ENCODE peak calls at places on chromosomes 13 and 19, in five cellular contexts. C is lower leg skin, W is NB4, V is testis, S is tibial nerve. F is an unnamed sample.

GRCh38 chr13:36051082-36051481 is 80.1 kb downstream of the DCLK1 start:
- DNase-seq in C (peak; percentile 26), W (peak; percentile 54), V (no peak), S (no peak), F (no peak)

GRCh38 chr19:55956431-55956830 is 8.8 kb downstream of the NLRP8 start:
- DNase-seq in C (no peak), W (no peak), V (no peak), S (no peak), F (no peak)

GRCh38 chr19:46748325-46749109 is 2.3 kb upstream of the STRN4 start:
- DNase-seq in C (no peak), W (peak; percentile 95), V (peak; percentile 88), S (peak; percentile 87), F (no peak)

GRCh38 chr19:18839465-18840287 is 7.9 kb downstream of the UPF1 start:
- DNase-seq in C (no peak), W (no peak), V (peak; percentile 64), S (no peak), F (no peak)

GRCh38 chr13:28704282-28704681 is 14.5 kb downstream of the SLC46A3 start:
- DNase-seq in C (no peak), W (no peak), V (no peak), S (no peak), F (no peak)

GRCh38 chr19:45577111-45577905 is 7.3 kb downstream of the OPA3 start:
- DNase-seq in C (no peak), W (no peak), V (peak; percentile 57), S (no peak), F (peak; percentile 49)

GRCh38 chr19:10621966-10622365 is 3.4 kb upstream of the SLC44A2 start:
- DNase-seq in C (no peak), W (no peak), V (no peak), S (no peak), F (no peak)

GRCh38 chr13:31172535-31172934 is 10.8 kb upstream of the HSPH1 start:
- DNase-seq in C (no peak), W (no peak), V (no peak), S (no peak), F (no peak)

GRCh38 chr13:31045621-31046081 is 113.2 kb downstream of the TEX26 start:
- DNase-seq in C (peak; percentile 67), W (peak; percentile 90), V (peak; percentile 18), S (no peak), F (no peak)

GRCh38 chr19:33740811-33741396 is 55.8 kb upstream of the KCTD15 start:
- DNase-seq in C (no peak), W (peak; percentile 38), V (peak; percentile 52), S (no peak), F (peak; percentile 25)

GRCh38 chr19:43820098-43820860 is 6.8 kb upstream of the ZNF283 start:
- DNase-seq in C (no peak), W (no peak), V (peak; percentile 74), S (no peak), F (peak; percentile 54)

GRCh38 chr19:57056972-57057371 is 62.8 kb upstream of the USP29 start:
- DNase-seq in C (no peak), W (no peak), V (peak; percentile 50), S (no peak), F (peak; percentile 6)

GRCh38 chr13:99721606-99722384 is 220.5 kb downstream of the TM9SF2 start:
- DNase-seq in C (no peak), W (peak; percentile 59), V (no peak), S (no peak), F (no peak)

GRCh38 chr19:33350538-33351309 is 22.8 kb upstream of the CEBPG start:
- DNase-seq in C (peak; percentile 85), W (no peak), V (no peak), S (no peak), F (no peak)

GRCh38 chr19:16160943-16161560 is 12.3 kb downstream of the CIB3 start:
- DNase-seq in C (no peak), W (peak; percentile 78), V (no peak), S (no peak), F (no peak)

GRCh38 chr13:31008400-31009115 is 76.1 kb downstream of the TEX26 start:
- DNase-seq in C (no peak), W (peak; percentile 10), V (no peak), S (no peak), F (no peak)

GRCh38 chr13:84430015-84430414 is 547.7 kb upstream of the SLITRK1 start:
- DNase-seq in C (no peak), W (no peak), V (no peak), S (no peak), F (no peak)

GRCh38 chr19:54481326-54481930 is 8.3 kb upstream of the CDC42EP5 start:
- DNase-seq in C (no peak), W (peak; percentile 53), V (peak; percentile 40), S (no peak), F (no peak)

GRCh38 chr19:58033741-58034475 is at the start of gene ZSCAN1:
- DNase-seq in C (peak; percentile 46), W (no peak), V (peak; percentile 97), S (peak; percentile 38), F (peak; percentile 95)

GRCh38 chr13:113562866-113563265 is 21.7 kb upstream of the TFDP1 start:
- DNase-seq in C (no peak), W (no peak), V (no peak), S (no peak), F (no peak)

GRCh38 chr19:3336680-3337523 is 29.5 kb upstream of the NFIC start:
- DNase-seq in C (peak; percentile 77), W (no peak), V (peak; percentile 95), S (peak; percentile 72), F (peak; percentile 88)
- TF ChIP-seq POLR2A in C (no peak), W (no peak), V (no peak), S (no peak), F (no peak)

DNA sequence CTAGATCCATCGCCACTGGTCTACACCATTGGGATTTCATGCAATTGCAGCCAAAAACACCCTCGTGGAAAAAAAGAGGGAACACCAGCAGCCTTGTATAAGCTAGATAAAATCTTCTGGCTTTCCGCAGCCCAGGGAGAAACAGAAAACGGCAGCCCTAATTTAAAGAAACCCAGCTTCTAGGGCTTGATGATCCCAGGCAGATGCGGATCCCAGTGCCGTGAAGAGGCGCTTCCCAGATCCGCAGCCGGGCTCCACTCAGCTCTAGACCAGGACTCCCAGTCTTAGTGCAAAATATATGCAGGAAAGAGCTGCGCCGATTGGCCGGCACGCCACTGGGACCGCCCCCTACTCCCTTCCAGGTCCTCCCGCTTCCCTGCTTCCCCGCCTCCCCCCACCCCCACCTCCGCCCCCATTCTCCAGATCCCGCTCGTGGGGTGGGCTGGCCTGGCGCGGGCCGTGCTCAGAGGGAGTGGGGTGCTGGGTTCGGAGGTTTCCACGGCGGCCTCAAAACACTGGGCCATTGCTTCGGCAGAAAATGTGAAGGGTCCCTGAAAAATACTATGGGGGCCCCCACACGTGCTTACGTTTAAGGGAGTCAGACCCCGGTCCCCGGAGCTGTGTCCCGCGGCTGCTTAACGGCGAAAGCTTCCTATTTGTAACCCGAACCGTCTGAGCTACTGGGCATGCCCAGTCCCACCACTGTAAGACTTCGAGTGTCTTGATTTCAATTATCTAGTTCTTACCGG is 63.1 kb downstream of the SERP2 start:
- DNase-seq in C (peak; percentile 93), W (peak; percentile 84), V (peak; percentile 98), S (peak; percentile 92), F (peak; percentile 96)
- TF ChIP-seq POLR2A in C (peak; percentile 89), W (peak; percentile 26), V (peak; percentile 98), S (peak; percentile 94), F (peak; percentile 100)

DNA sequence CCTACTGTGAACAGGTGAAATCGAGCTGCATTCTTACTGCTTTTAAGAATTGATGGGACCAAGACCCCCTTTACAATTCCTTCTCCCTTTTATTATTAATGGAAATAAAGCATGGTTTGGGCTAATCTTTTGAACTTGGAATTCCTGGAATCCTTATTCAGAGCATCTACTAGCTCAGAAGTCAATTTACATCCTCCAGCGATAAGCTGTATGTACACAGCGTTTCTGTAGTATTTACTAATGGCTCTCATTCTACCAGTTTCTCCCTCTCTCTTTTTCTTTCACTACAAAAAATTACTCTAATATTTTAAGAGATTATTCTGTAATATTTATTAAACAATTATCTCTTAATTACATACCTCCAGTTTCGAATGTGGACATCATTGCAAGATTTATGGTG is 31.5 kb downstream of the FREM2 start:
- DNase-seq in C (no peak), W (no peak), V (no peak), S (no peak), F (no peak)
- TF ChIP-seq POLR2A in C (no peak), W (no peak), V (no peak), S (no peak), F (no peak)

GRCh38 chr19:1073956-1074511 is 7.1 kb downstream of the ARHGAP45 start:
- DNase-seq in C (no peak), W (no peak), V (no peak), S (no peak), F (no peak)

GRCh38 chr19:1076046-1076386 is 9.0 kb downstream of the ARHGAP45 start:
- DNase-seq in C (no peak), W (no peak), V (no peak), S (no peak), F (no peak)

GRCh38 chr19:1072371-1073015 is 5.5 kb downstream of the ARHGAP45 start:
- DNase-seq in C (no peak), W (no peak), V (no peak), S (no peak), F (no peak)

GRCh38 chr19:1073063-1073955 is 6.3 kb downstream of the ARHGAP45 start:
- DNase-seq in C (no peak), W (no peak), V (no peak), S (no peak), F (no peak)

DNA sequence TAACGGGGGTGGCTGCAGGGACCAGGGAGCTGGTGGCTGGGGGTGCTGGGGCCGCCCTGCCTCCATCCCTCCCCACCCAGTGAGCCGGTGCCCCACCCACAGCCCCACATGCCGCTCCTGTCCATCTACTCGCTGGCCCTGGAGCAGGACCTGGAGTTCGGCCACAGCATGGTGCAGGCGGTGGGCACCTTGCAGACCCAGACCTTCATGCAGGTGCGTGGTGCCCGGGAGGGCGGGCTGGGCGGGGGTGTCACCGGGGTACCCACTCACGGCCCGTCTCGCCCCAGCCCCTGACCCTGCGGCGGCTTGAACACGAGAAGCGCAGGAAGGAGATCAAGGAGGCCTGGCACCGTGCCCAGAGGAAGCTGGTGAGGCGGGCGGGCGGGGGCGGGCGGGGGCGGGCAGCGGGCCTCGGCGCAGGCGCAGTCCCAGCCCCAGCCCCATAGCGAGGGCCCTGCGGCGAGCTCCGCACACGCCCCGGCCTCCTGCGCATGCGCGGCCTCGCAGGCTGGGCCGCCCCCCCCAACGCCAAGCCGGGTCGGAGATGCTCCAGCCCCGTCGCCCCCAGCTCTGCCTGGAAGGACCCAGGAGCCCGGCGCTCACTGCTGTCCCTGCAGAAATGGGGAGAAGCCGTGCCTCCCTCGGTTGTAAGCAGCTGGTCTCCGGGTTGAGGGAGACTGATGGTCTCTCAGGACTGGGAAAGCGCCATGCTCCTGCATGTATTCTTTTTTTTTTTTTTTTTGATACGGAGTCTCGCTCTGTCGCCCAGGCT is 7.7 kb downstream of the ARHGAP45 start:
- DNase-seq in C (peak; percentile 68), W (no peak), V (peak; percentile 71), S (peak; percentile 82), F (peak; percentile 89)
- TF ChIP-seq POLR2A in C (no peak), W (no peak), V (no peak), S (no peak), F (no peak)

F was measured in heart left ventricle.